ENCODE peak calls at places on chromosomes 4 and X, in six cellular contexts. G is SK-N-SH, K is A549, V is K562, C is HepG2, M is GM12878. X is an unnamed sample.

GRCh38 chr4:18695733-18696527 is 674.4 kb upstream of the LCORL start:
- DNase-seq in V (no peak), C (no peak), M (no peak), G (no peak), K (no peak), X (no peak)

GRCh38 chr4:156547891-156548290 is 423.7 kb downstream of the PDGFC start:
- DNase-seq in G (no peak), K (no peak), V (no peak), C (no peak), M (no peak), X (peak; percentile 23)

GRCh38 chr4:125529071-125529470 is 214.3 kb downstream of the FAT4 start:
- DNase-seq in K (no peak), C (no peak), M (no peak), G (no peak), V (no peak), X (peak; percentile 3)

GRCh38 chr4:106238819-106239420 is 77.1 kb downstream of the TBCK start:
- DNase-seq in C (peak; percentile 61), G (peak; percentile 21), K (peak; percentile 5), V (peak; percentile 28), M (no peak), X (peak; percentile 34)

GRCh38 chrX:21802844-21803243 is 36.6 kb upstream of the MBTPS2 start:
- DNase-seq in M (no peak), G (no peak), C (no peak), K (no peak), V (no peak), X (no peak)

GRCh38 chr4:153988446-153988845 is 199.6 kb upstream of the SFRP2 start:
- DNase-seq in G (no peak), M (no peak), C (no peak), K (no peak), V (no peak), X (no peak)

GRCh38 chr4:157907224-157907623 is 265.6 kb downstream of the GASK1B start:
- DNase-seq in G (no peak), K (no peak), C (no peak), V (no peak), M (no peak), X (no peak)

GRCh38 chr4:87985097-87985886 is 9.8 kb downstream of the SPP1 start:
- DNase-seq in M (no peak), V (no peak), K (peak; percentile 44), C (peak; percentile 70), G (peak; percentile 67), X (peak; percentile 35)

GRCh38 chr4:111631157-111631999 is 513.9 kb upstream of the FAM241A start:
- DNase-seq in K (no peak), G (no peak), C (no peak), V (no peak), M (no peak), X (peak; percentile 37)

GRCh38 chr4:91267543-91267942 is 1036.2 kb upstream of the GRID2 start:
- DNase-seq in V (no peak), C (no peak), M (no peak), G (no peak), K (no peak), X (no peak)

GRCh38 chr4:54773022-54773421 is 115.3 kb downstream of the KIT start:
- DNase-seq in C (no peak), M (no peak), K (no peak), V (no peak), G (no peak), X (no peak)

GRCh38 chrX:101659601-101660063 is at the start of gene ARMCX2:
- DNase-seq in C (no peak), M (no peak), V (no peak), G (peak; percentile 81), K (no peak), X (peak; percentile 69)

GRCh38 chr4:72136429-72136828 is 104.6 kb downstream of the NPFFR2 start:
- DNase-seq in M (no peak), K (no peak), G (no peak), V (no peak), C (no peak), X (no peak)

GRCh38 chrX:12322031-12322430 is 183.8 kb downstream of the FRMPD4 start:
- DNase-seq in M (no peak), V (no peak), K (no peak), C (no peak), G (no peak), X (no peak)

GRCh38 chrX:140817943-140818342 is 108.4 kb downstream of the LINC00632 start:
- DNase-seq in G (peak; percentile 19), M (no peak), V (peak; percentile 7), K (peak; percentile 7), C (no peak), X (peak; percentile 41)

GRCh38 chrX:136347706-136348105 is 46.9 kb downstream of the ADGRG4 start:
- DNase-seq in C (no peak), V (no peak), K (no peak), G (no peak), M (no peak), X (no peak)

GRCh38 chr4:89712141-89712540 is 124.8 kb downstream of the SNCA start:
- DNase-seq in G (peak; percentile 20), C (no peak), M (no peak), V (no peak), K (no peak), X (peak; percentile 67)

GRCh38 chr4:82201805-82202636 is 171.8 kb downstream of the HNRNPD start:
- DNase-seq in K (no peak), C (peak; percentile 49), M (no peak), V (peak; percentile 15), G (peak; percentile 17), X (peak; percentile 27)

GRCh38 chr4:168560184-168560834 is 63.5 kb downstream of the PALLD start:
- DNase-seq in C (no peak), K (no peak), M (no peak), G (no peak), V (no peak), X (peak; percentile 70)

GRCh38 chr4:36222702-36223101 is 21.6 kb downstream of the ARAP2 start:
- DNase-seq in C (no peak), M (no peak), G (no peak), V (no peak), K (no peak), X (no peak)

GRCh38 chr4:71184195-71184781 is 154.5 kb upstream of the SLC4A4 start:
- DNase-seq in G (peak; percentile 48), C (peak; percentile 31), K (peak; percentile 35), V (peak; percentile 44), M (peak; percentile 13), X (peak; percentile 75)

GRCh38 chr4:74623041-74623440 is 171.3 kb downstream of the BTC start:
- DNase-seq in G (peak; percentile 5), C (peak; percentile 66), V (peak; percentile 57), K (peak; percentile 33), M (no peak), X (peak; percentile 24)

GRCh38 chr4:46648088-46648744 is 258.3 kb upstream of the GABRA2 start:
- DNase-seq in C (peak; percentile 37), V (peak; percentile 9), G (peak; percentile 26), M (no peak), K (no peak), X (peak; percentile 64)

GRCh38 chr4:18981234-18981615 is 959.7 kb upstream of the LCORL start:
- DNase-seq in G (no peak), V (no peak), M (no peak), C (no peak), K (no peak), X (no peak)

DNA sequence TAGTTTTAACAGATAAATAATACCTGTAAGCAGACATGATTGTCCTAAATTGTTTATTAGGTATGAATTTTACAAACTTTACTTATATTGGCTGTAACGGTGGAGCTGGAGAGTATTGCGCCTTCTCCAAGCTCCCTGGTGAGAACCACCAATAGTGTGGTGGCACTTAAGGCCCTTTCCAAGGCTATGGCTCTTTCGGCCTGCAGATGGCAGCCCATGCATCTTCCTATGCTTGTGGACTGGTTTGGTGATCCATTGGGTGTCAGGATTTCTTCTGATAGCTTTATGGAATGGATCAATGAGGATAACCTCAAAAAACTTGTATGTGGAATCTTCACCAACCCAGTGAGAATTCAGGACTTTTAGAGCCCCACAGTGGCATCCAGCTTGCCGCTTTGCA is 7.8 kb downstream of the LARP1B start:
- DNase-seq in G (peak; percentile 24), V (peak; percentile 35), K (peak; percentile 13), M (no peak), C (peak; percentile 29), X (peak; percentile 24)
- TF ChIP-seq SMC3 in G (peak; percentile 7), V (no peak), K (peak; percentile 13), M (no peak), C (peak; percentile 8), X (no peak)

DNA sequence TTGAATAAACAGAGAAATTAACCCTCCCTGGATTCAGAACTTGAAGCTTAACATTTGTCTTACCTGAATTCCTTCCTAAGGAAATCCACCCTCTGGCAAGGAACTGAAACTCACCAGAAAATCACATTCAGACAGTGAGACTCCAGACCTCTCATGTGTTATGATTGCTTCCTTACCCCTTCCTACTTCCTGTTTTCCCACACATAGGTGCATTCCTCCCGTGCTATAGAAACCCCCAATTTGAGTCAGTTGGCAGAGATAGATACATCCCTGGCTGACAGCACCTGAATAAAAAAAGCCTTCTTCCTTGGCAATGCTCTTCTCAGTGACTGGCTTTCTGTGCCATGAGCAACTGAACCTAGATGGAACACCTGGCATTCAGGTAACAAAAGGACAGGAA is 157.0 kb upstream of the SMIM31 start:
- DNase-seq in K (no peak), G (no peak), C (no peak), V (no peak), M (no peak), X (no peak)
- TF ChIP-seq SMC3 in K (no peak), G (no peak), C (no peak), V (no peak), M (no peak), X (no peak)

DNA sequence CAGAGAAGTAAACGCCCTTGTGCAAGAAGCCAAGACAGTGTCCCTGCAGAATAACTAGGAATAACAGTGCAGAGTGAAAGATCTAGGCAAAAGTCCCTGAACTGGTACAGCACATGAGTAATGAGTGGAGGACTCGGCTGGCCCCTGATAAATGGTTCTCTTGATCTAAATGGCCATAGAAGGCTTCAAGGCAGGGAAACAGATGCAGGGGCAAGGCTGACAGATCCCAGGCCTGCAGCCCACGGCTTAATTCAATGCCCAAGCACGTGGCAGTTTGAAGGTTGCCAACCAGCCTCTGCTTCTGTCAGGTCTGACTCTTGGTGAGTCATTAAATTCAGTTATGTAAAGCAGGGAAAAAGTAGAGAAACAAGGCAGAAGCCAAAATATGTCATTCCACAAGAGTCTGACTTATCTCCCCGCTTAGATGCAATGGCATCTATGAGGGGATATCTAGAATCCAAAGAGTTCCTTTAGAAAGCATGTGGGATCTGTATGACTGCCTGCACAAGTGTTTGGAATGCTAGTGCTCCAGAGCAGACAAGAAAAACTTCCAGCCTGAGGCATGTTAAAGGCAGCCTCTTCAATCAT is 121.3 kb downstream of the PRDM5 start:
- DNase-seq in K (no peak), C (no peak), G (peak; percentile 78), V (no peak), M (no peak), X (peak; percentile 78)
- TF ChIP-seq SMC3 in K (no peak), C (no peak), G (peak; percentile 1), V (no peak), M (no peak), X (no peak)

DNA sequence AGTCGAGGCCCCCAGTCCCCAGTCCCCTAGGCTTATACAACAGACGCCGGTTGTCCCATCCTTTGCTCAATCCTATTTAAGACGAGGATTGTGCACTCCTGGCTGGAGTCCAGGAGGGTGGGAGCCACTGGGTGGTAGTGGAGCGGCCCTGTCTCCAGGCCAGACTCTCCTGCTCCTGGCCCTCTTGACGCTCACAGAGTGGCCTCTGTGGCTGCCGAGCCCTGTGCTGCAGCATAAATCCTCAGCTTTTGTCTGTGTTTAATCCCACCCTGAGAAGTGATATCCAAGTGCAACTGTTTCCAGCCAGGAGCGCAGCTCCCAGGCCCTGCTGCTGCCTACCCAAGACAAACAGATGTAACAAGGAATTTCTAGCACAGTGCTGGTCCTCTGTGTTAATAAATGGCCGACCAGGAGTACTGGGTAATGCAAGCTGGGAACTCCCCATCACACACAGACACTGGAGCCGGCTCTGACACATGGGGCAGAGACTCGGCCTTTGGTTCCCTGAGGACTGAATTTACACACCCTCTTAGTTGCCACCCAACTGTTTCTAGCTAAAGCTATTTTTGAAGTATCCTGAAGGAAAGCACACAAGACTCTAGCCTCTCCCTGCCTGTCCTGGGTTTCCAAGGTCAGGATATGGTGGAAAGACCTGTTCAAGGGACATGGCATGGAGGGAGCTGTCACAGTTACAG is 85.3 kb downstream of the GATB start:
- DNase-seq in M (no peak), C (no peak), G (peak; percentile 43), V (no peak), K (no peak), X (no peak)
- TF ChIP-seq SMC3 in M (no peak), C (no peak), G (no peak), V (no peak), K (no peak), X (no peak)